ENCODE peak calls at places on chromosomes 7 and 10, in nine cellular contexts. V is GM23248, X is fibroblast of lung, T is IMR-90, H is HCT116, N is mammary epithelial cell, S is HepG2, P is neural progenitor cell, I is PC-3. F is an unnamed sample. For H4K20me1, the result is how much of the 10 kb centered on the place peaks cover.

GRCh38 chr10:44647877-44648542 is 263.1 kb upstream of the CXCL12 start:
- DNase-seq in V (peak), X (peak), T (peak), H (no peak), N (peak), S (no peak), P (no peak), I (no peak), F (no peak)

GRCh38 chr7:79436378-79436777 is 17.1 kb downstream of the MAGI2 start:
- DNase-seq in V (peak), X (peak), T (no peak), H (no peak), N (no peak), S (no peak), P (no peak), I (peak), F (no peak)

GRCh38 chr10:99917963-99918825 is 91.6 kb downstream of the DNMBP start:
- DNase-seq in V (peak), X (peak), T (peak), H (no peak), N (peak), S (no peak), P (peak), I (no peak), F (no peak)

GRCh38 chr7:17500718-17501117 is 202.3 kb downstream of the AHR start:
- DNase-seq in V (no peak), X (no peak), T (no peak), H (no peak), N (no peak), S (no peak), P (no peak), I (no peak), F (no peak)

GRCh38 chr7:92634924-92635519 is 44.8 kb upstream of the FAM133B start:
- DNase-seq in V (peak), X (peak), T (peak), H (peak), N (peak), S (peak), P (no peak), I (peak), F (peak)

GRCh38 chr7:7732566-7733290 is 14.3 kb upstream of the RPA3 start:
- DNase-seq in V (peak), X (peak), T (peak), H (no peak), N (peak), S (peak), P (peak), I (peak), F (no peak)

GRCh38 chr7:158410720-158411119 is 176.9 kb downstream of the PTPRN2 start:
- DNase-seq in V (no peak), X (no peak), T (no peak), H (no peak), N (no peak), S (no peak), P (no peak), I (no peak), F (no peak)

GRCh38 chr7:56287429-56288138 is 171.4 kb upstream of the NUPR2 start:
- DNase-seq in V (peak), X (no peak), T (no peak), H (no peak), N (peak), S (no peak), P (no peak), I (no peak), F (no peak)

GRCh38 chr10:71725998-71726672 is 6.6 kb upstream of the C10orf105 start:
- DNase-seq in V (peak), X (peak), T (peak), H (no peak), N (peak), S (peak), P (peak), I (peak), F (peak)

GRCh38 chr7:2761801-2762497 is 73.9 kb downstream of the AMZ1 start:
- DNase-seq in V (no peak), X (no peak), T (no peak), H (no peak), N (no peak), S (no peak), P (no peak), I (no peak), F (no peak)
- H3K9ac ChIP-seq in V (no peak), X (peak), T (peak), H (no peak), N (no peak), S (no peak), P (no peak), I (no peak), F (no peak)

GRCh38 chr10:22637491-22637890 is 76.9 kb downstream of the PIP4K2A start:
- DNase-seq in V (no peak), X (no peak), T (no peak), H (no peak), N (no peak), S (no peak), P (no peak), I (no peak), F (no peak)
- H4K20me1 ChIP-seq in V (under half), X (under half), T (under half), H (under half), N (under half), S (under half), P (under half), I (under half), F (under half)

GRCh38 chr10:28556142-28556541 is 23.2 kb downstream of the WAC start:
- DNase-seq in V (no peak), X (no peak), T (no peak), H (no peak), N (no peak), S (no peak), P (no peak), I (no peak), F (no peak)

GRCh38 chr10:28555358-28555757 is 22.4 kb downstream of the WAC start:
- DNase-seq in V (no peak), X (no peak), T (no peak), H (no peak), N (no peak), S (no peak), P (no peak), I (no peak), F (no peak)

GRCh38 chr10:28553963-28554362 is 21.0 kb downstream of the WAC start:
- DNase-seq in V (no peak), X (no peak), T (no peak), H (no peak), N (no peak), S (no peak), P (no peak), I (no peak), F (no peak)

GRCh38 chr10:28552775-28553174 is 19.9 kb downstream of the WAC start:
- DNase-seq in V (no peak), X (no peak), T (no peak), H (no peak), N (no peak), S (no peak), P (no peak), I (no peak), F (no peak)

DNA sequence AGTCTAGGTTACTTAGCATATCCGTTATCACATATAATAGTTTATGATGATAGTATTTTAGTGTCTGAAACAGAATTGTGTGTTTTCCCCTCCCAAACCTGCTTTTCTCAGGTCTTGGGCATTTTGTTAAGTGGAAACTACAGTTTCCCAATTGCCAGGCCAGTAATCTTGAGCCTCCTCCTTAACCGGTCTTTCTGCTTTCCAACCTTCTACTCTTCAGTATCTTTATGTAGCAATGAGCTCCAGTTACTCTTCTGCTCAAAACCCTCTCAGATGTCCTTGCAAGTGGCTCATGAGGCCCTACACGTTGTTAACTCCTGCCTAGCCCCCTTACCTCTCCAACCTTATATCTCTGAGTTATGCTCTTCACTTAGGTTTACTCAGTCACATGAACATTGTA is 22.0 kb downstream of the WAC start:
- DNase-seq in V (no peak), X (no peak), T (no peak), H (no peak), N (no peak), S (no peak), P (no peak), I (no peak), F (no peak)
- H3K27ac ChIP-seq in V (no peak), X (no peak), T (no peak), H (no peak), N (no peak), S (no peak), P (no peak), I (no peak), F (no peak)

GRCh38 chr10:14071956-14072355 is 258.8 kb downstream of the FRMD4A start:
- DNase-seq in V (no peak), X (no peak), T (no peak), H (no peak), N (no peak), S (no peak), P (no peak), I (no peak), F (no peak)

GRCh38 chr10:14074062-14074884 is 256.5 kb downstream of the FRMD4A start:
- DNase-seq in V (peak), X (peak), T (peak), H (peak), N (peak), S (peak), P (no peak), I (peak), F (no peak)

GRCh38 chr10:14068851-14069250 is 261.9 kb downstream of the FRMD4A start:
- DNase-seq in V (no peak), X (no peak), T (no peak), H (no peak), N (no peak), S (no peak), P (no peak), I (no peak), F (no peak)

GRCh38 chr10:14072541-14072940 is 258.2 kb downstream of the FRMD4A start:
- DNase-seq in V (no peak), X (no peak), T (no peak), H (no peak), N (no peak), S (no peak), P (no peak), I (peak), F (no peak)
- H3K9ac ChIP-seq in V (no peak), X (no peak), T (no peak), H (no peak), N (no peak), S (no peak), P (no peak), I (no peak), F (no peak)

GRCh38 chr7:134866581-134866980 is 87.1 kb downstream of the CALD1 start:
- DNase-seq in V (peak), X (peak), T (peak), H (no peak), N (no peak), S (no peak), P (peak), I (no peak), F (no peak)

GRCh38 chr7:134870156-134870555 is 90.7 kb downstream of the CALD1 start:
- DNase-seq in V (no peak), X (no peak), T (no peak), H (no peak), N (no peak), S (no peak), P (no peak), I (no peak), F (no peak)

GRCh38 chr7:134870781-134871180 is 91.3 kb downstream of the CALD1 start:
- DNase-seq in V (no peak), X (no peak), T (no peak), H (no peak), N (no peak), S (no peak), P (no peak), I (no peak), F (no peak)

GRCh38 chr7:134859783-134860182 is 80.3 kb downstream of the CALD1 start:
- DNase-seq in V (no peak), X (no peak), T (no peak), H (no peak), N (no peak), S (no peak), P (no peak), I (no peak), F (no peak)

GRCh38 chr7:134865001-134865845 is 85.8 kb downstream of the CALD1 start:
- DNase-seq in V (peak), X (peak), T (peak), H (no peak), N (no peak), S (no peak), P (peak), I (no peak), F (no peak)
- H4K20me1 ChIP-seq in V (under half), X (under half), T (half or more), H (under half), N (under half), S (under half), P (under half), I (under half), F (under half)

GRCh38 chr7:91596287-91596686 is 284.2 kb downstream of the MTERF1 start:
- DNase-seq in V (no peak), X (no peak), T (no peak), H (no peak), N (no peak), S (no peak), P (no peak), I (no peak), F (no peak)
- H3K27ac ChIP-seq in V (no peak), X (no peak), T (no peak), H (no peak), N (no peak), S (no peak), P (no peak), I (no peak), F (no peak)

F was measured in MM.1S.